ENCODE peak calls at places on chromosomes 11 and 22, in eight cellular contexts. B is ovary, M is AG09319, X is B cell, A is fibroblast of mammary gland, W is GM20000, D is cardiac fibroblast, T is GM23338. K is an unnamed sample.

GRCh38 chr11:77019976-77020591 is 14.1 kb upstream of the B3GNT6 start:
- DNase-seq in B (no peak), M (no peak), X (no peak), A (peak), W (no peak), D (peak), T (no peak), K (no peak)

GRCh38 chr22:22565991-22566390 is 6.9 kb upstream of the PRAME start:
- DNase-seq in B (no peak), M (no peak), X (no peak), A (peak), W (no peak), D (peak), T (no peak), K (no peak)

GRCh38 chr11:12117200-12117995 is 7.0 kb downstream of the MICAL2 start:
- DNase-seq in B (peak), M (no peak), X (no peak), A (peak), W (no peak), D (peak), T (no peak), K (no peak)

GRCh38 chr22:35092146-35092805 is 26.3 kb downstream of the ISX start:
- DNase-seq in B (no peak), M (no peak), X (no peak), A (no peak), W (no peak), D (no peak), T (no peak), K (no peak)

GRCh38 chr11:128725630-128726461 is 32.0 kb downstream of the FLI1 start:
- DNase-seq in B (no peak), M (peak), X (peak), A (no peak), W (no peak), D (peak), T (no peak), K (no peak)

GRCh38 chr22:21032037-21032842 is at the start of gene SLC7A4:
- DNase-seq in B (no peak), M (no peak), X (no peak), A (no peak), W (no peak), D (no peak), T (peak), K (no peak)

GRCh38 chr11:14454861-14455632 is 44.6 kb downstream of the COPB1 start:
- DNase-seq in B (no peak), M (no peak), X (peak), A (peak), W (peak), D (peak), T (peak), K (no peak)

GRCh38 chr11:33778682-33779081 is 4.4 kb upstream of the FBXO3 start:
- DNase-seq in B (no peak), M (peak), X (no peak), A (peak), W (no peak), D (peak), T (peak), K (no peak)

GRCh38 chr22:48567213-48567975 is 1260.3 kb downstream of the BRD1 start:
- DNase-seq in B (no peak), M (no peak), X (no peak), A (no peak), W (no peak), D (no peak), T (no peak), K (no peak)

GRCh38 chr11:44645832-44646231 is 80.4 kb downstream of the CD82 start:
- DNase-seq in B (no peak), M (no peak), X (no peak), A (no peak), W (no peak), D (no peak), T (no peak), K (no peak)

GRCh38 chr11:64165842-64166635 is at the start of gene MACROD1:
- DNase-seq in B (peak), M (peak), X (peak), A (peak), W (peak), D (peak), T (peak), K (peak)

GRCh38 chr11:131511794-131512193 is 141.4 kb downstream of the NTM start:
- DNase-seq in B (no peak), M (no peak), X (no peak), A (peak), W (peak), D (no peak), T (peak), K (peak)
- TF ChIP-seq CTCF in B (no peak), M (peak), X (no peak), A (peak), W (peak), D (no peak), T (peak), K (peak)

DNA sequence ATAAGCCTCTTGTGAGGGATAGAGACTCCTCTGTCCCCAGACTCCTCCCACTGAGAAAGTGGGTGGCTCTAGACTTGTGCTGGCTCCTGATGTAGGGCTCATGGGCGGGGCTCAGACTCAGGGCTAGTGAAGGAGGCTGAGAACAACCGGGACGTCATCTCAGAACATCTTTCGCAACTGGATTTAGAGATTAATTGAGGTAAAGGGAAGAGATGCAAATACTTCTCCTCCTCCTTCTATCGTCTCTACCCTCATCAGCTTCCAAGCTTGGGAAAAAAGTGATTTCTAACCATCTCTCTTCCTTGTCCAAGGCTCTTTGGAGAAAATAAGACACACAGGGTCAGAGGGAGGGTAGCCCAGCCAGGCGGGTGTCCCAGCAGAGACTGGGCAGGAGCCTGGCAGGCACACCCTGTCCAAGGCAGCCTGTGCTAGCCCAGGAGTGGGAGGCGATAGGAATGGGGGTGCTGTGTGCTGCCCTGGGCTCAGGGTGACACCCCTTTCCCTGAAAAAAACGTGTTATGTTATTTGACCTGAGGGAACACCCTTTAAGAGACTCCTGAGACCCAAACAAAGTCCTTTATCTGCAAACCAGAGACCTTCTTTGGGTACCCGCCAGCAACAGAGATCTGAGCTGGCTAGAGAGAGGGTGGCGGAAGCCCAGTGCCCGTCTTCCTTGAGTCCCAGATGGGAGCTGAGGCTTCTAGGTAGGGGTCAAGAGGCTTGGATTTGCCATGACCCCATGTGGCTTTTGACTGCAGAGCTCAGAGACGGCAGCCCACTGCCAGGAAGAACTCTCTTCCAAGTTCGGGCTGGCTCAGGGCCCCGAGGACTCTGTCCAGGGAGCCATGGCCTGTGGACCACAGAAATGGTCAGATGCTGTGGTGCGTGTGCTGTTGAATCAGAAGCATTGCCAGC is 160.9 kb downstream of the ADAMTS15 start:
- DNase-seq in B (peak), M (no peak), X (no peak), A (peak), W (no peak), D (peak), T (peak), K (no peak)
- TF ChIP-seq CTCF in B (no peak), M (no peak), X (no peak), A (no peak), W (no peak), D (no peak), T (no peak), K (no peak)

DNA sequence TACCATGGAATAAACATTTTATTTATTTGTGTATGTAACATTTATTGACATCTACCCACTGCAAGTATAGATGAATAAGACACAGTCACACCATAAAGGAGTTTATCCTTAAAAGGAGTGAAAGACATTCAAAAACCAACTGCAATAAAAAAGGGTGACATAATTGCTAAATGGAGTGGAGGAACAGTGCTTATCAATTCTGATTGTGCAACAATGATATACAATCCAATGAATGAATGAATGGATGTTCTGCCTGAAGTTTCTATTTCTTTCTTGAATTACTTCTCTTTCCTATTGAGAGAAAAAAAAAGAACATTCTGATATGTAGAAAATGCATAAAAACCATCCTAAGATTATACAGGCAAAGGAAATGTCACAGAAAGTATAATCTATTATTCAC is 10.0 kb downstream of the MMP7 start:
- DNase-seq in B (no peak), M (no peak), X (no peak), A (no peak), W (no peak), D (no peak), T (no peak), K (no peak)
- TF ChIP-seq CTCF in B (no peak), M (no peak), X (no peak), A (no peak), W (no peak), D (no peak), T (no peak), K (no peak)

DNA sequence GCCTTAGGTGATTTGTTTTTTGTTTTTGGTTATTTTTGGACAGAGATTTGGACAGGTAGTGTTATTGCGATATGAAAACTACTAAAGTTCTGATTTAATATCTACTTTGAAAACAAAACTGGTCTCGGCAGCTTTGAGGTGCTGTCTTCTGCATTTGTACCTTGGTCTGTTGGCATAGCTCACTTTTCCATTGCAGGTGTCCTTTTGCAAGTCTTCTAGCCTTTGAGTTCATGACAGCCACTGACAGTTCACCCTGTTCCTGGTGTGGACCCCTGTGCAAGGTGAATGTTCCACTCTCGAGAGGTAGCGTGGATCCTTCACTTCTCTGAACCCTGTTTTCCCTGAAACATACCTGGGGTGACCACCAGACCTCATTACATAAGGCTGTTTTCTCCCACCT is 44.9 kb upstream of the ST14 start:
- DNase-seq in B (no peak), M (no peak), X (no peak), A (no peak), W (no peak), D (no peak), T (no peak), K (no peak)
- TF ChIP-seq CTCF in B (no peak), M (no peak), X (no peak), A (no peak), W (no peak), D (no peak), T (no peak), K (no peak)

GRCh38 chr11:98260983-98261382 is 759.8 kb upstream of the CNTN5 start:
- DNase-seq in B (no peak), M (no peak), X (no peak), A (no peak), W (no peak), D (peak), T (no peak), K (no peak)
- TF ChIP-seq CTCF in B (no peak), M (no peak), X (peak), A (no peak), W (no peak), D (peak), T (no peak), K (peak)

GRCh38 chr22:19957445-19957844 is 15.8 kb upstream of the TXNRD2 start:
- DNase-seq in B (no peak), M (no peak), X (no peak), A (no peak), W (no peak), D (no peak), T (no peak), K (no peak)
- TF ChIP-seq CTCF in B (no peak), M (no peak), X (no peak), A (no peak), W (no peak), D (no peak), T (peak), K (no peak)

GRCh38 chr11:111976614-111977140 is 39.5 kb downstream of the DIXDC1 start:
- DNase-seq in B (peak), M (no peak), X (no peak), A (no peak), W (no peak), D (peak), T (peak), K (no peak)

GRCh38 chr11:111975076-111975806 is 38.1 kb downstream of the DIXDC1 start:
- DNase-seq in B (no peak), M (no peak), X (no peak), A (no peak), W (no peak), D (no peak), T (no peak), K (no peak)

GRCh38 chr11:111976119-111976518 is 39.0 kb downstream of the DIXDC1 start:
- DNase-seq in B (no peak), M (no peak), X (no peak), A (no peak), W (no peak), D (no peak), T (peak), K (no peak)

GRCh38 chr11:111978028-111978771 is 41.1 kb downstream of the DIXDC1 start:
- DNase-seq in B (peak), M (peak), X (no peak), A (peak), W (no peak), D (peak), T (peak), K (peak)

DNA sequence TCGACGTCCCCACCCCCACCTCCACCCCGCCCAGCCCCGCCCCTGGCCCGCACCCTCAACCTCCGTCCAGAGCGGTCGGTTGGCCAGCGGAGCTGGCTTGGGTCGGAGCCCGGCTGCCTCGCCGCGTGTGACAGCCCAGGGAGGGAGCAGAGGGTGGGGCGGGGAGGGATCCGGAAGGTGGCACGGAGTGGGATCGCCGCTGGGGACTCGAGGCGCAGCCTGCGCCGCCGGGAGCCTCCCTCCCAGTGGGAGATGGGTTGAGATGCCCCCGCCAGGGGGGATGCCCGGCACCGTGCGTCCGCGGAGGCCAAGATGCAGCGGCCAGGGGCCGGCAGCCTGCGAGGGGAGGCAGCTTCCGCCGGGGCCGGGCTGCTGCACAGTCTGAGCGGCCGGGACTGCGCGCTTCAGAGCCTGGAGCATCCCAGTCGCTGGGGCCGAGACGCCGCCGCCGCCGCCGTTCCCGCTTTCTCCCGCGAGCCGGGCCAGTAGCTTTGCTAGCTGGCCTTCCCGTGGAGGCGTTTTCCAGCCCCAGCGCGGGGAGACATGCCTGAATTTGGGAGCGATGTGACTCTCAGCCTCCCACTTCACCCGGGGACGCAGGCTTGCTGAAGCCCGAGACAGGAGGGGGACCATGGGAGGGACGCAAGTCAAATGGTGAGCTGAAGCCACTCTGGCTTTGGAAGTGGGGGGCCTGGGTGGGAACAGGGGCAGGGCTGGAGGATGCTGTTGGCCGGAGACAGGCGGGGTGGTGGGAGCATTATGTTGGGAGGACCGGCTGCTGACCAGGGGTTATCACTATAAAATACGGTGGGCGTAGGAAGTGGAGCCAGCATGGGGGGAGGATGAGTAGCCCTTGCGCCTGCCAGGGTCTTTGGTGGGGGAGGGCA is 40.2 kb downstream of the DIXDC1 start:
- DNase-seq in B (peak), M (no peak), X (peak), A (peak), W (peak), D (peak), T (peak), K (peak)
- TF ChIP-seq CTCF in B (no peak), M (no peak), X (no peak), A (no peak), W (no peak), D (no peak), T (no peak), K (no peak)

DNA sequence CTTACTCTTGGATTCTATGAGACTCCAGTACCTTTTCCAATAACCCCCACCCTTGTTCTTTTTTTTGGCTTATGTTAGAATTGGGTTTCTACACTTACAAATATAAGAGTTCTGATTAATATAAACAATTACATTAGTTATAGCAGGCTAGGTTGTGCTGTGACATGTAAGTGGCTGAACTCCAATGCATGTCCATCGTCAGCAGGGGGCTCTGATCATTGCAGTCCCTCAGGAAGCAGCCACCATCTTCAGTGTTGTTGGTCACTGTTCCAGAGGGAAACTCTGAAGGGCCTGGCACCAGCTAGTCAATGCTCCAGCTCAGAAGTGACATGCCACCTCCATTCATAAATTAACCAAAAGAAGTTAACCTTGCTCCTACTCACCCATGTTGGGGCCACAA is 5.6 kb downstream of the LIPT2 start:
- DNase-seq in B (no peak), M (no peak), X (no peak), A (peak), W (no peak), D (peak), T (peak), K (no peak)
- TF ChIP-seq CTCF in B (no peak), M (no peak), X (no peak), A (no peak), W (peak), D (peak), T (peak), K (peak)

K was measured in neural crest cell.